ENCODE peak calls at places on chromosomes 16 and 17, in six cellular contexts. B is foreskin fibroblast, N is brain microvascular endothelial cell, C is keratinocyte, J is left ventricle myocardium inferior, A is cardiac muscle cell. H is an unnamed sample.

GRCh38 chr17:81608082-81608481 is 28.8 kb downstream of the NPLOC4 start:
- DNase-seq in A (no peak), J (no peak), C (no peak), N (peak; percentile 35), B (peak; percentile 43), H (no peak)

GRCh38 chr17:83058478-83059167 is 20.8 kb upstream of the METRNL start:
- DNase-seq in B (no peak), J (no peak), A (no peak), C (no peak), N (no peak), H (no peak)

GRCh38 chr17:37483311-37484039 is 6.2 kb upstream of the DUSP14 start:
- DNase-seq in A (no peak), N (peak; percentile 81), B (peak; percentile 89), C (no peak), J (no peak), H (peak; percentile 76)

GRCh38 chr17:51029568-51030463 is 90.9 kb downstream of the SPAG9 start:
- DNase-seq in A (no peak), B (peak; percentile 20), J (no peak), N (no peak), C (no peak), H (no peak)

GRCh38 chr17:71396711-71397110 is 724.1 kb upstream of the SOX9 start:
- DNase-seq in B (no peak), C (no peak), J (no peak), N (no peak), A (no peak), H (no peak)

GRCh38 chr16:30076276-30076791 is 540 bp downstream of the PPP4C start:
- DNase-seq in N (no peak), C (no peak), B (peak; percentile 49), A (peak; percentile 23), J (no peak), H (no peak)

GRCh38 chr16:22342082-22342481 is 32.3 kb downstream of the CDR2 start:
- DNase-seq in N (no peak), B (no peak), A (no peak), C (no peak), J (no peak), H (no peak)

GRCh38 chr17:72187544-72187943 is 66.7 kb downstream of the SOX9 start:
- DNase-seq in C (no peak), A (no peak), N (no peak), J (peak; percentile 76), B (no peak), H (no peak)

GRCh38 chr17:50540485-50541401 is 6.2 kb upstream of the SPATA20 start:
- DNase-seq in C (no peak), J (no peak), A (no peak), N (no peak), B (no peak), H (no peak)

GRCh38 chr16:48022496-48022895 is 133.3 kb downstream of the ABCC12 start:
- DNase-seq in A (no peak), B (no peak), N (no peak), J (no peak), C (no peak), H (no peak)

GRCh38 chr16:57628008-57628781 is at the start of gene ADGRG1:
- DNase-seq in J (peak; percentile 64), B (peak; percentile 97), C (peak; percentile 84), N (peak; percentile 93), A (peak; percentile 34), H (peak; percentile 78)

GRCh38 chr17:58504826-58505351 is 9.5 kb downstream of the MTMR4 start:
- DNase-seq in J (no peak), A (no peak), C (no peak), B (no peak), N (no peak), H (no peak)

GRCh38 chr16:65522412-65522811 is 400.5 kb upstream of the CDH11 start:
- DNase-seq in B (no peak), N (no peak), C (no peak), J (no peak), A (no peak), H (no peak)

GRCh38 chr17:82750241-82750905 is 1.5 kb upstream of the TBCD start:
- DNase-seq in C (no peak), N (no peak), B (no peak), J (no peak), A (no peak), H (no peak)

GRCh38 chr17:68511254-68511670 is 968 bp upstream of the PRKAR1A start:
- DNase-seq in B (no peak), A (no peak), J (no peak), N (no peak), C (no peak), H (no peak)

GRCh38 chr16:24054649-24055560 is 201.2 kb upstream of the CACNG3 start:
- DNase-seq in B (no peak), A (no peak), C (no peak), N (no peak), J (no peak), H (no peak)

GRCh38 chr16:81164481-81164880 is 68.3 kb upstream of the GCSH start:
- DNase-seq in B (no peak), C (no peak), A (no peak), J (no peak), N (no peak), H (no peak)

GRCh38 chr17:36899250-36900129 is 37.8 kb upstream of the LHX1 start:
- DNase-seq in B (no peak), N (no peak), A (no peak), J (no peak), C (no peak), H (no peak)

GRCh38 chr16:4271176-4272113 is 1.4 kb downstream of the TFAP4 start:
- DNase-seq in J (peak; percentile 95), A (peak; percentile 93), B (peak; percentile 98), C (peak; percentile 66), N (peak; percentile 94), H (peak; percentile 59)
- TF ChIP-seq CTCF in J (peak; percentile 38), A (no peak), B (no peak), C (no peak), N (no peak), H (no peak)

DNA sequence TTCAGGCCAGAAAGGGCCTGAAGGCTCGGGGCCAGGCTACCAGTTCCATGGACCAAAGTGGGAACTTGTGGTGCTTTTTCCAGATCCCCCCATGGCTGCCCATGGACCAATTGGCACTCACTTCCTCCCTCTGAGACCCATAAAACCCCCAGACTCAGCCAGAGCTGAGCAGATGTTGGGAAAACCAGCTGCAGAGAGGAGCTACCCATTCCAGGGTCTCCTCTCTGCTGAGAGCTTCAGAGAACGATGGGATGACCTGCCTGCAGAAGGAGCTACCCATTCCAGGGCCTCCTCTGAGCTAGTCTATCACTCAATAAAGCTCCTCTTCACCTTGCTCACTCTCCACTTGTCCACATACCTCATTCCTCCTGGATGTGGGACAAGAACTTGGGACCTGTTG is 52.2 kb upstream of the MED9 start:
- DNase-seq in N (no peak), C (no peak), J (no peak), B (no peak), A (no peak), H (no peak)
- H3K4me3 ChIP-seq in N (no peak overlapping the region), C (no peak overlapping the region), J (no peak overlapping the region), B (no peak overlapping the region), A (no peak overlapping the region), H (no peak overlapping the region)

GRCh38 chr17:7046127-7046724 is 2.3 kb upstream of the SLC16A11 start:
- DNase-seq in C (no peak), A (peak; percentile 34), N (no peak), B (peak; percentile 39), J (no peak), H (no peak)
- TF ChIP-seq CTCF in C (no peak), A (no peak), N (no peak), B (no peak), J (no peak), H (no peak)

GRCh38 chr16:86317617-86318021 is 192.7 kb upstream of the FOXF1 start:
- DNase-seq in A (no peak), J (no peak), C (no peak), B (no peak), N (no peak), H (no peak)
- H3K4me3 ChIP-seq in A (no peak overlapping the region), J (no peak overlapping the region), C (no peak overlapping the region), B (no peak overlapping the region), N (no peak overlapping the region), H (no peak overlapping the region)

DNA sequence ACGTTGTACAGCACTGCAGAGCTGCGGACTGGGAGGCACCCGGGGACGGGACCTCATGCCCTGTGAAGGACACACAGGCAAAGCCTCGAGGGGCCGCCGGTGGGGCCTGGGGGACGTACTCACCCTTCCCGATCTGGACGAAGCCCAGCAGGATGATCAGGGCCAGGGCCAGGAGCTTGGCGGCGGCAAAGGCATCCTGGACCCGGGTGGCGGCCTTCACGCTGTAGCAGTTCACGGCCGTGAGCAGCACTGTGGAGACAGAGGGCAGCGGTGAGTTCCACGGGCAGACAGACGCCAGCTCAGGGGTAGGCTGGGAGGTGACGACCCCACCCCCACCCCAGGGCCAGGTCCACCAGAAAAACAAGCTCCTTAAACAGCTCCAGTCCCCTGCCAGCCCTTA is 17.7 kb downstream of the SLC7A5 start:
- DNase-seq in A (peak; percentile 51), C (no peak), N (no peak), B (no peak), J (no peak), H (no peak)
- TF ChIP-seq CTCF in A (no peak), C (no peak), N (no peak), B (no peak), J (no peak), H (no peak)